ENCODE peak calls at places on chromosomes 5 and 9, in four cellular contexts. B is thyroid gland, O is aorta, E is keratinocyte. P is an unnamed sample.

GRCh38 chr5:7705261-7705660 is 145.7 kb downstream of the CFAP90 start:
- DNase-seq in B (no peak), O (no peak), E (no peak), P (no peak)

GRCh38 chr5:113489299-113489698 is 1.0 kb upstream of the MCC start:
- DNase-seq in O (no peak), E (peak; percentile 81), B (no peak), P (no peak)

GRCh38 chr9:15295761-15296405 is 11.1 kb downstream of the TTC39B start:
- DNase-seq in E (no peak), B (peak; percentile 30), O (peak; percentile 61), P (no peak)

GRCh38 chr5:154505567-154505966 is 27.5 kb upstream of the HAND1 start:
- DNase-seq in B (no peak), E (no peak), O (no peak), P (no peak)

GRCh38 chr5:5592541-5592940 is 170.1 kb downstream of the ICE1 start:
- DNase-seq in B (peak; percentile 44), E (no peak), O (no peak), P (no peak)

GRCh38 chr5:132353593-132353992 is 15.9 kb upstream of the SLC22A5 start:
- DNase-seq in O (no peak), E (no peak), B (no peak), P (no peak)

GRCh38 chr9:137423810-137424291 is 658 bp downstream of the NOXA1 start:
- DNase-seq in E (no peak), O (peak; percentile 82), B (peak; percentile 38), P (no peak)

GRCh38 chr9:98881836-98882568 is 61.7 kb upstream of the COL15A1 start:
- DNase-seq in O (no peak), B (no peak), E (no peak), P (no peak)

GRCh38 chr9:38079410-38080105 is 10.5 kb upstream of the SHB start:
- DNase-seq in O (no peak), B (peak; percentile 30), E (no peak), P (peak; percentile 43)

GRCh38 chr9:120431268-120431667 is 148.7 kb downstream of the CDK5RAP2 start:
- DNase-seq in E (no peak), B (no peak), O (no peak), P (no peak)

GRCh38 chr9:121634800-121635261 is 16.6 kb upstream of the DAB2IP start:
- DNase-seq in E (no peak), B (peak; percentile 44), O (no peak), P (peak; percentile 47)

GRCh38 chr5:116510525-116510924 is 64.1 kb downstream of the SEMA6A start:
- DNase-seq in E (no peak), O (no peak), B (no peak), P (no peak)

GRCh38 chr9:31535659-31536058 is 848.8 kb upstream of the ACO1 start:
- DNase-seq in B (no peak), O (no peak), E (no peak), P (no peak)

GRCh38 chr9:108766786-108767185 is 89.0 kb downstream of the ACTL7B start:
- DNase-seq in B (no peak), E (no peak), O (no peak), P (no peak)

GRCh38 chr5:149546974-149547373 is 4.3 kb downstream of the CSNK1A1 start:
- DNase-seq in E (no peak), B (no peak), O (no peak), P (no peak)

GRCh38 chr5:98128271-98128670 is 645.2 kb upstream of the RGMB start:
- DNase-seq in E (no peak), O (no peak), B (no peak), P (no peak)

GRCh38 chr5:179549973-179550510 is 312 bp upstream of the RUFY1 start:
- DNase-seq in O (no peak), E (no peak), B (no peak), P (no peak)

GRCh38 chr5:128213340-128213739 is 129.8 kb downstream of the SLC12A2 start:
- DNase-seq in B (peak; percentile 36), E (peak; percentile 13), O (no peak), P (peak; percentile 81)

GRCh38 chr5:79030663-79031480 is 38.6 kb downstream of the DMGDH start:
- DNase-seq in E (no peak), O (no peak), B (no peak), P (no peak)

GRCh38 chr5:170493028-170493820 is 10.6 kb upstream of the KCNIP1 start:
- DNase-seq in E (no peak), B (no peak), O (no peak), P (no peak)
- H3K4me1 ChIP-seq in E (peaks cover 28% of the 10 kb centered on the region), B (no peaks in the 10 kb centered on the region), O (peaks cover 3% of the 10 kb centered on the region), P (peaks cover 18% of the 10 kb centered on the region)

GRCh38 chr5:55714339-55714738 is 2.2 kb upstream of the SLC38A9 start:
- DNase-seq in E (no peak), B (no peak), O (no peak), P (no peak)
- H3K4me1 ChIP-seq in E (peaks cover 6% of the 10 kb centered on the region), B (peaks cover 5% of the 10 kb centered on the region), O (no peaks in the 10 kb centered on the region), P (peaks cover 5% of the 10 kb centered on the region)

GRCh38 chr9:125648294-125648693 is 58.7 kb downstream of the MAPKAP1 start:
- DNase-seq in B (no peak), O (no peak), E (no peak), P (no peak)
- H3K4me1 ChIP-seq in B (peaks cover 3% of the 10 kb centered on the region), O (no peaks in the 10 kb centered on the region), E (peaks cover 37% of the 10 kb centered on the region), P (peaks cover 15% of the 10 kb centered on the region)

GRCh38 chr5:142815469-142815868 is 45.3 kb downstream of the ARHGAP26 start:
- DNase-seq in O (no peak), B (no peak), E (no peak), P (no peak)
- H3K4me1 ChIP-seq in O (peaks cover 10% of the 10 kb centered on the region), B (peaks cover 42% of the 10 kb centered on the region), E (peaks cover 7% of the 10 kb centered on the region), P (peaks cover 52% of the 10 kb centered on the region)

DNA sequence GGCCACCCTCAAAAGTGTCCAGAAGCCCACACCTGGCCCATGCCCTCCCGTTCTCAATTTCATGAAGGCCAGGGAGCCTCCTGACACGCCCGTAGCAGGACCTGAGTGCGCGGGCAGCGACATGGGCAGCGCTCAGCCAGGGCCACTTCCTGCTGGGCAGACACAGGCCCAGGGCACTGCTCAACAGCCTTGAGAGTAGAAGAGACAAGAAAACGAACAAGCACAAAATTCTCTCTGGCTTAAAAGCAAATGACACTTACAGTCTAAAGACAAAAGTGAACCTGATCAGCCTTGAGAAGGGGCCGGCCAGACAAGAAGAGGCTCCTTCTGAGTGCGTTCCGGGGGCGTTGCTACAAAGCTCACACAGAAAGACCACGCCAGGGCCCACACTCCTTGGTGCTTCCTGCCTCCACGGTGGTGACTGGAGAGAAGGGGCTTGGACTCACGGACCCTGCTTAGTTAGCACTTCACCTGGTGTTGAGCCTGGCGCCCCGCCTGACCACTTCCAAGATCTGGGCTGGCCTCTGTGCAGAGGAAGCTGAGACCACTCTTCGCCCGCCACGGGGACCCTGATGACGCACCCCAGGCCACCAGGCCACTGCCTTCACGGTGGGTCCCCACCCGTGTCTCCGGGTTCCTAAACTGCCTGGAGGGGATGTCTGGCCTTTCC is 1.5 kb downstream of the SLC12A7 start:
- DNase-seq in E (no peak), B (peak; percentile 73), O (no peak), P (no peak)
- H3K4me1 ChIP-seq in E (no peaks in the 10 kb centered on the region), B (peaks cover 12% of the 10 kb centered on the region), O (no peaks in the 10 kb centered on the region), P (peaks cover 41% of the 10 kb centered on the region)

P was measured in testis.